ENCODE peak calls at places on chromosome 18, in ten cellular contexts. One of them, this sample, is unnamed.
A peak's percentile ranks its signal among the peaks of the same experiment; 100 is the strongest.

GRCh38 chr18:59691996-59692395 is 5.2 kb downstream of the CCBE1 start:
- DNase-seq in GOT3: no peak
- DNase-seq in NCI-H82: no peak
- DNase-seq in left colon: no peak
- DNase-seq in activated effector memory CD4-positive, alpha-beta T cell treated with Interleukin-2 at 50 U/mL for 16 hours: no peak
- DNase-seq in aorta: no peak
- DNase-seq in NCI-H1105 treated with DMSO at 0.1 percent for 48 hours: no peak
- DNase-seq in effector CD4-positive, alpha-beta T cell: no peak
- DNase-seq in activated CD4-positive, alpha-beta T cell treated with anti-CD3 and anti-CD28 coated beads, Interleukin-2, amount 50 U/mL, for 1 hour: no peak
- DNase-seq in stimulated activated CD8-positive, alpha-beta memory T cell treated with anti-CD3 and anti-CD28 coated beads, Interleukin-7, amount 100 ng/mL, for 24 hours: no peak
- DNase-seq in this sample: no peak

GRCh38 chr18:10713400-10713799 is 187.6 kb downstream of the NAPG start:
- DNase-seq in GOT3: no peak
- DNase-seq in NCI-H82: no peak
- DNase-seq in left colon: no peak
- DNase-seq in activated effector memory CD4-positive, alpha-beta T cell treated with Interleukin-2 at 50 U/mL for 16 hours: no peak
- DNase-seq in aorta: no peak
- DNase-seq in NCI-H1105 treated with DMSO at 0.1 percent for 48 hours: no peak
- DNase-seq in effector CD4-positive, alpha-beta T cell: no peak
- DNase-seq in activated CD4-positive, alpha-beta T cell treated with anti-CD3 and anti-CD28 coated beads, Interleukin-2, amount 50 U/mL, for 1 hour: no peak
- DNase-seq in stimulated activated CD8-positive, alpha-beta memory T cell treated with anti-CD3 and anti-CD28 coated beads, Interleukin-7, amount 100 ng/mL, for 24 hours: no peak
- DNase-seq in this sample: no peak

GRCh38 chr18:32427084-32427933 is 43.4 kb downstream of the GAREM1 start:
- DNase-seq in GOT3: no peak
- DNase-seq in NCI-H82: no peak
- DNase-seq in left colon: no peak
- DNase-seq in activated effector memory CD4-positive, alpha-beta T cell treated with Interleukin-2 at 50 U/mL for 16 hours: no peak
- DNase-seq in aorta: no peak
- DNase-seq in NCI-H1105 treated with DMSO at 0.1 percent for 48 hours: no peak
- DNase-seq in effector CD4-positive, alpha-beta T cell: no peak
- DNase-seq in activated CD4-positive, alpha-beta T cell treated with anti-CD3 and anti-CD28 coated beads, Interleukin-2, amount 50 U/mL, for 1 hour: no peak
- DNase-seq in stimulated activated CD8-positive, alpha-beta memory T cell treated with anti-CD3 and anti-CD28 coated beads, Interleukin-7, amount 100 ng/mL, for 24 hours: no peak
- DNase-seq in this sample: no peak

GRCh38 chr18:58369616-58370015 is 259.3 kb downstream of the ALPK2 start:
- DNase-seq in GOT3: no peak
- DNase-seq in NCI-H82: no peak
- DNase-seq in left colon: no peak
- DNase-seq in activated effector memory CD4-positive, alpha-beta T cell treated with Interleukin-2 at 50 U/mL for 16 hours: no peak
- DNase-seq in aorta: no peak
- DNase-seq in NCI-H1105 treated with DMSO at 0.1 percent for 48 hours: no peak
- DNase-seq in effector CD4-positive, alpha-beta T cell: no peak
- DNase-seq in activated CD4-positive, alpha-beta T cell treated with anti-CD3 and anti-CD28 coated beads, Interleukin-2, amount 50 U/mL, for 1 hour: no peak
- DNase-seq in stimulated activated CD8-positive, alpha-beta memory T cell treated with anti-CD3 and anti-CD28 coated beads, Interleukin-7, amount 100 ng/mL, for 24 hours: no peak
- DNase-seq in this sample: no peak

GRCh38 chr18:8776544-8776943 is 71.2 kb downstream of the MTCL1 start:
- DNase-seq in GOT3: no peak
- DNase-seq in NCI-H82: no peak
- DNase-seq in left colon: no peak
- DNase-seq in activated effector memory CD4-positive, alpha-beta T cell treated with Interleukin-2 at 50 U/mL for 16 hours: no peak
- DNase-seq in aorta: no peak
- DNase-seq in NCI-H1105 treated with DMSO at 0.1 percent for 48 hours: no peak
- DNase-seq in effector CD4-positive, alpha-beta T cell: no peak
- DNase-seq in activated CD4-positive, alpha-beta T cell treated with anti-CD3 and anti-CD28 coated beads, Interleukin-2, amount 50 U/mL, for 1 hour: no peak
- DNase-seq in stimulated activated CD8-positive, alpha-beta memory T cell treated with anti-CD3 and anti-CD28 coated beads, Interleukin-7, amount 100 ng/mL, for 24 hours: no peak
- DNase-seq in this sample: no peak

GRCh38 chr18:9987355-9987754 is 73.5 kb downstream of the VAPA start:
- DNase-seq in GOT3: no peak
- DNase-seq in NCI-H82: no peak
- DNase-seq in left colon: no peak
- DNase-seq in activated effector memory CD4-positive, alpha-beta T cell treated with Interleukin-2 at 50 U/mL for 16 hours: no peak
- DNase-seq in aorta: no peak
- DNase-seq in NCI-H1105 treated with DMSO at 0.1 percent for 48 hours: no peak
- DNase-seq in effector CD4-positive, alpha-beta T cell: no peak
- DNase-seq in activated CD4-positive, alpha-beta T cell treated with anti-CD3 and anti-CD28 coated beads, Interleukin-2, amount 50 U/mL, for 1 hour: no peak
- DNase-seq in stimulated activated CD8-positive, alpha-beta memory T cell treated with anti-CD3 and anti-CD28 coated beads, Interleukin-7, amount 100 ng/mL, for 24 hours: no peak
- DNase-seq in this sample: no peak

GRCh38 chr18:78974115-78974740 is 5.4 kb upstream of the SALL3 start:
- DNase-seq in GOT3: no peak
- DNase-seq in NCI-H82: no peak
- DNase-seq in left colon: no peak
- DNase-seq in activated effector memory CD4-positive, alpha-beta T cell treated with Interleukin-2 at 50 U/mL for 16 hours: no peak
- DNase-seq in aorta: no peak
- DNase-seq in NCI-H1105 treated with DMSO at 0.1 percent for 48 hours: no peak
- DNase-seq in effector CD4-positive, alpha-beta T cell: no peak
- DNase-seq in activated CD4-positive, alpha-beta T cell treated with anti-CD3 and anti-CD28 coated beads, Interleukin-2, amount 50 U/mL, for 1 hour: no peak
- DNase-seq in stimulated activated CD8-positive, alpha-beta memory T cell treated with anti-CD3 and anti-CD28 coated beads, Interleukin-7, amount 100 ng/mL, for 24 hours: no peak
- DNase-seq in this sample: no peak

GRCh38 chr18:28030458-28030857 is 146.5 kb downstream of the CDH2 start:
- DNase-seq in GOT3: no peak
- DNase-seq in NCI-H82: no peak
- DNase-seq in left colon: no peak
- DNase-seq in activated effector memory CD4-positive, alpha-beta T cell treated with Interleukin-2 at 50 U/mL for 16 hours: no peak
- DNase-seq in aorta: no peak
- DNase-seq in NCI-H1105 treated with DMSO at 0.1 percent for 48 hours: no peak
- DNase-seq in effector CD4-positive, alpha-beta T cell: no peak
- DNase-seq in activated CD4-positive, alpha-beta T cell treated with anti-CD3 and anti-CD28 coated beads, Interleukin-2, amount 50 U/mL, for 1 hour: no peak
- DNase-seq in stimulated activated CD8-positive, alpha-beta memory T cell treated with anti-CD3 and anti-CD28 coated beads, Interleukin-7, amount 100 ng/mL, for 24 hours: no peak
- DNase-seq in this sample: no peak

GRCh38 chr18:33210575-33211189 is 229.8 kb downstream of the CCDC178 start:
- DNase-seq in GOT3: no peak
- DNase-seq in NCI-H82: peak; percentile 73
- DNase-seq in left colon: no peak
- DNase-seq in activated effector memory CD4-positive, alpha-beta T cell treated with Interleukin-2 at 50 U/mL for 16 hours: no peak
- DNase-seq in aorta: no peak
- DNase-seq in NCI-H1105 treated with DMSO at 0.1 percent for 48 hours: peak; percentile 78
- DNase-seq in effector CD4-positive, alpha-beta T cell: no peak
- DNase-seq in activated CD4-positive, alpha-beta T cell treated with anti-CD3 and anti-CD28 coated beads, Interleukin-2, amount 50 U/mL, for 1 hour: no peak
- DNase-seq in stimulated activated CD8-positive, alpha-beta memory T cell treated with anti-CD3 and anti-CD28 coated beads, Interleukin-7, amount 100 ng/mL, for 24 hours: no peak
- DNase-seq in this sample: no peak

GRCh38 chr18:53319628-53320027 is 904.8 kb downstream of the MBD2 start:
- DNase-seq in GOT3: no peak
- DNase-seq in NCI-H82: no peak
- DNase-seq in left colon: no peak
- DNase-seq in activated effector memory CD4-positive, alpha-beta T cell treated with Interleukin-2 at 50 U/mL for 16 hours: no peak
- DNase-seq in aorta: no peak
- DNase-seq in NCI-H1105 treated with DMSO at 0.1 percent for 48 hours: no peak
- DNase-seq in effector CD4-positive, alpha-beta T cell: no peak
- DNase-seq in activated CD4-positive, alpha-beta T cell treated with anti-CD3 and anti-CD28 coated beads, Interleukin-2, amount 50 U/mL, for 1 hour: no peak
- DNase-seq in stimulated activated CD8-positive, alpha-beta memory T cell treated with anti-CD3 and anti-CD28 coated beads, Interleukin-7, amount 100 ng/mL, for 24 hours: no peak
- DNase-seq in this sample: no peak

GRCh38 chr18:65786400-65786948 is 35.7 kb downstream of the CDH7 start:
- DNase-seq in GOT3: no peak
- DNase-seq in NCI-H82: no peak
- DNase-seq in left colon: no peak
- DNase-seq in activated effector memory CD4-positive, alpha-beta T cell treated with Interleukin-2 at 50 U/mL for 16 hours: no peak
- DNase-seq in aorta: no peak
- DNase-seq in NCI-H1105 treated with DMSO at 0.1 percent for 48 hours: no peak
- DNase-seq in effector CD4-positive, alpha-beta T cell: no peak
- DNase-seq in activated CD4-positive, alpha-beta T cell treated with anti-CD3 and anti-CD28 coated beads, Interleukin-2, amount 50 U/mL, for 1 hour: no peak
- DNase-seq in stimulated activated CD8-positive, alpha-beta memory T cell treated with anti-CD3 and anti-CD28 coated beads, Interleukin-7, amount 100 ng/mL, for 24 hours: no peak
- DNase-seq in this sample: no peak

GRCh38 chr18:250685-251084 is 17.2 kb downstream of the THOC1 start:
- DNase-seq in GOT3: no peak
- DNase-seq in NCI-H82: peak; percentile 80
- DNase-seq in left colon: no peak
- DNase-seq in activated effector memory CD4-positive, alpha-beta T cell treated with Interleukin-2 at 50 U/mL for 16 hours: no peak
- DNase-seq in aorta: no peak
- DNase-seq in NCI-H1105 treated with DMSO at 0.1 percent for 48 hours: no peak
- DNase-seq in effector CD4-positive, alpha-beta T cell: no peak
- DNase-seq in activated CD4-positive, alpha-beta T cell treated with anti-CD3 and anti-CD28 coated beads, Interleukin-2, amount 50 U/mL, for 1 hour: no peak
- DNase-seq in stimulated activated CD8-positive, alpha-beta memory T cell treated with anti-CD3 and anti-CD28 coated beads, Interleukin-7, amount 100 ng/mL, for 24 hours: no peak
- DNase-seq in this sample: no peak

GRCh38 chr18:6414118-6414722 is 491 bp downstream of the L3MBTL4 start:
- DNase-seq in GOT3: no peak
- DNase-seq in NCI-H82: no peak
- DNase-seq in left colon: peak; percentile 73
- DNase-seq in activated effector memory CD4-positive, alpha-beta T cell treated with Interleukin-2 at 50 U/mL for 16 hours: no peak
- DNase-seq in aorta: peak; percentile 69
- DNase-seq in NCI-H1105 treated with DMSO at 0.1 percent for 48 hours: no peak
- DNase-seq in effector CD4-positive, alpha-beta T cell: no peak
- DNase-seq in activated CD4-positive, alpha-beta T cell treated with anti-CD3 and anti-CD28 coated beads, Interleukin-2, amount 50 U/mL, for 1 hour: no peak
- DNase-seq in stimulated activated CD8-positive, alpha-beta memory T cell treated with anti-CD3 and anti-CD28 coated beads, Interleukin-7, amount 100 ng/mL, for 24 hours: no peak
- DNase-seq in this sample: peak; percentile 84

GRCh38 chr18:62505669-62506494 is 16.9 kb upstream of the ZCCHC2 start:
- DNase-seq in GOT3: no peak
- DNase-seq in NCI-H82: no peak
- DNase-seq in left colon: no peak
- DNase-seq in activated effector memory CD4-positive, alpha-beta T cell treated with Interleukin-2 at 50 U/mL for 16 hours: peak; percentile 13
- DNase-seq in aorta: no peak
- DNase-seq in NCI-H1105 treated with DMSO at 0.1 percent for 48 hours: no peak
- DNase-seq in effector CD4-positive, alpha-beta T cell: no peak
- DNase-seq in activated CD4-positive, alpha-beta T cell treated with anti-CD3 and anti-CD28 coated beads, Interleukin-2, amount 50 U/mL, for 1 hour: no peak
- DNase-seq in stimulated activated CD8-positive, alpha-beta memory T cell treated with anti-CD3 and anti-CD28 coated beads, Interleukin-7, amount 100 ng/mL, for 24 hours: no peak
- DNase-seq in this sample: no peak

GRCh38 chr18:26863122-26863879 is 2.2 kb downstream of the AQP4 start:
- DNase-seq in GOT3: no peak
- DNase-seq in NCI-H82: peak; percentile 81
- DNase-seq in left colon: peak; percentile 67
- DNase-seq in activated effector memory CD4-positive, alpha-beta T cell treated with Interleukin-2 at 50 U/mL for 16 hours: no peak
- DNase-seq in aorta: no peak
- DNase-seq in NCI-H1105 treated with DMSO at 0.1 percent for 48 hours: peak; percentile 87
- DNase-seq in effector CD4-positive, alpha-beta T cell: no peak
- DNase-seq in activated CD4-positive, alpha-beta T cell treated with anti-CD3 and anti-CD28 coated beads, Interleukin-2, amount 50 U/mL, for 1 hour: no peak
- DNase-seq in stimulated activated CD8-positive, alpha-beta memory T cell treated with anti-CD3 and anti-CD28 coated beads, Interleukin-7, amount 100 ng/mL, for 24 hours: no peak
- DNase-seq in this sample: no peak

GRCh38 chr18:55918449-55918848 is 330.5 kb upstream of the TCF4 start:
- DNase-seq in GOT3: no peak
- DNase-seq in NCI-H82: no peak
- DNase-seq in left colon: no peak
- DNase-seq in activated effector memory CD4-positive, alpha-beta T cell treated with Interleukin-2 at 50 U/mL for 16 hours: no peak
- DNase-seq in aorta: no peak
- DNase-seq in NCI-H1105 treated with DMSO at 0.1 percent for 48 hours: no peak
- DNase-seq in effector CD4-positive, alpha-beta T cell: no peak
- DNase-seq in activated CD4-positive, alpha-beta T cell treated with anti-CD3 and anti-CD28 coated beads, Interleukin-2, amount 50 U/mL, for 1 hour: no peak
- DNase-seq in stimulated activated CD8-positive, alpha-beta memory T cell treated with anti-CD3 and anti-CD28 coated beads, Interleukin-7, amount 100 ng/mL, for 24 hours: no peak
- DNase-seq in this sample: no peak

GRCh38 chr18:21309248-21309647 is 67.2 kb downstream of the GREB1L start:
- DNase-seq in GOT3: no peak
- DNase-seq in NCI-H82: no peak
- DNase-seq in left colon: no peak
- DNase-seq in activated effector memory CD4-positive, alpha-beta T cell treated with Interleukin-2 at 50 U/mL for 16 hours: no peak
- DNase-seq in aorta: no peak
- DNase-seq in NCI-H1105 treated with DMSO at 0.1 percent for 48 hours: no peak
- DNase-seq in effector CD4-positive, alpha-beta T cell: no peak
- DNase-seq in activated CD4-positive, alpha-beta T cell treated with anti-CD3 and anti-CD28 coated beads, Interleukin-2, amount 50 U/mL, for 1 hour: no peak
- DNase-seq in stimulated activated CD8-positive, alpha-beta memory T cell treated with anti-CD3 and anti-CD28 coated beads, Interleukin-7, amount 100 ng/mL, for 24 hours: no peak
- DNase-seq in this sample: no peak

GRCh38 chr18:8424917-8425725 is 184.1 kb upstream of the RAB12 start:
- DNase-seq in GOT3: peak; percentile 48
- DNase-seq in NCI-H82: no peak
- DNase-seq in left colon: no peak
- DNase-seq in activated effector memory CD4-positive, alpha-beta T cell treated with Interleukin-2 at 50 U/mL for 16 hours: no peak
- DNase-seq in aorta: no peak
- DNase-seq in NCI-H1105 treated with DMSO at 0.1 percent for 48 hours: no peak
- DNase-seq in effector CD4-positive, alpha-beta T cell: no peak
- DNase-seq in activated CD4-positive, alpha-beta T cell treated with anti-CD3 and anti-CD28 coated beads, Interleukin-2, amount 50 U/mL, for 1 hour: no peak
- DNase-seq in stimulated activated CD8-positive, alpha-beta memory T cell treated with anti-CD3 and anti-CD28 coated beads, Interleukin-7, amount 100 ng/mL, for 24 hours: no peak
- DNase-seq in this sample: no peak

GRCh38 chr18:7877609-7878008 is 310.5 kb downstream of the PTPRM start:
- DNase-seq in GOT3: no peak
- DNase-seq in NCI-H82: no peak
- DNase-seq in left colon: no peak
- DNase-seq in activated effector memory CD4-positive, alpha-beta T cell treated with Interleukin-2 at 50 U/mL for 16 hours: no peak
- DNase-seq in aorta: no peak
- DNase-seq in NCI-H1105 treated with DMSO at 0.1 percent for 48 hours: no peak
- DNase-seq in effector CD4-positive, alpha-beta T cell: no peak
- DNase-seq in activated CD4-positive, alpha-beta T cell treated with anti-CD3 and anti-CD28 coated beads, Interleukin-2, amount 50 U/mL, for 1 hour: no peak
- DNase-seq in stimulated activated CD8-positive, alpha-beta memory T cell treated with anti-CD3 and anti-CD28 coated beads, Interleukin-7, amount 100 ng/mL, for 24 hours: no peak
- DNase-seq in this sample: no peak

GRCh38 chr18:48918660-48919415 is 31.9 kb downstream of the SMAD7 start:
- DNase-seq in GOT3: no peak
- DNase-seq in NCI-H82: no peak
- DNase-seq in left colon: no peak
- DNase-seq in activated effector memory CD4-positive, alpha-beta T cell treated with Interleukin-2 at 50 U/mL for 16 hours: no peak
- DNase-seq in aorta: no peak
- DNase-seq in NCI-H1105 treated with DMSO at 0.1 percent for 48 hours: no peak
- DNase-seq in effector CD4-positive, alpha-beta T cell: no peak
- DNase-seq in activated CD4-positive, alpha-beta T cell treated with anti-CD3 and anti-CD28 coated beads, Interleukin-2, amount 50 U/mL, for 1 hour: no peak
- DNase-seq in stimulated activated CD8-positive, alpha-beta memory T cell treated with anti-CD3 and anti-CD28 coated beads, Interleukin-7, amount 100 ng/mL, for 24 hours: no peak
- DNase-seq in this sample: no peak

GRCh38 chr18:12628706-12629702 is 28.9 kb downstream of the SPIRE1 start:
- DNase-seq in GOT3: no peak
- DNase-seq in NCI-H82: no peak
- DNase-seq in left colon: no peak
- DNase-seq in activated effector memory CD4-positive, alpha-beta T cell treated with Interleukin-2 at 50 U/mL for 16 hours: no peak
- DNase-seq in aorta: no peak
- DNase-seq in NCI-H1105 treated with DMSO at 0.1 percent for 48 hours: no peak
- DNase-seq in effector CD4-positive, alpha-beta T cell: no peak
- DNase-seq in activated CD4-positive, alpha-beta T cell treated with anti-CD3 and anti-CD28 coated beads, Interleukin-2, amount 50 U/mL, for 1 hour: no peak
- DNase-seq in stimulated activated CD8-positive, alpha-beta memory T cell treated with anti-CD3 and anti-CD28 coated beads, Interleukin-7, amount 100 ng/mL, for 24 hours: no peak
- DNase-seq in this sample: no peak

GRCh38 chr18:27605107-27605834 is 420.2 kb upstream of the CHST9 start:
- DNase-seq in GOT3: no peak
- DNase-seq in NCI-H82: peak; percentile 93
- DNase-seq in left colon: peak; percentile 23
- DNase-seq in activated effector memory CD4-positive, alpha-beta T cell treated with Interleukin-2 at 50 U/mL for 16 hours: no peak
- DNase-seq in aorta: peak; percentile 43
- DNase-seq in NCI-H1105 treated with DMSO at 0.1 percent for 48 hours: peak; percentile 82
- DNase-seq in effector CD4-positive, alpha-beta T cell: no peak
- DNase-seq in activated CD4-positive, alpha-beta T cell treated with anti-CD3 and anti-CD28 coated beads, Interleukin-2, amount 50 U/mL, for 1 hour: no peak
- DNase-seq in stimulated activated CD8-positive, alpha-beta memory T cell treated with anti-CD3 and anti-CD28 coated beads, Interleukin-7, amount 100 ng/mL, for 24 hours: no peak
- DNase-seq in this sample: no peak

This sample was measured in suprapubic skin.